ENCODE peak calls at places on chromosomes 6 and 20, in nine cellular contexts. One of them, this sample, is unnamed.

GRCh38 chr20:64077094-64077493 is 2.2 kb downstream of the RGS19 start:
- DNase-seq in activated CD8-positive, alpha-beta memory T cell treated with anti-CD3 and anti-CD28 coated beads, Interleukin-2, amount 50 U/mL, for 4 hours: no peak
- DNase-seq in SW 1271: no peak
- DNase-seq in hepatocyte: no peak
- DNase-seq in C1 segment of cervical spinal cord: peak
- DNase-seq in ascending aorta: no peak
- DNase-seq in activated gamma-delta T cell treated with Interleukin-2 at 50 U/mL for 16 hours: peak
- DNase-seq in activated naive CD8-positive, alpha-beta T cell treated with anti-CD3 and anti-CD28 coated beads, Interleukin-2, amount 10 ng/mL, durations not matched to agents 7 days and 5 days: peak
- DNase-seq in G401: no peak
- DNase-seq in this sample: no peak

GRCh38 chr6:7446644-7447325 is 57.2 kb downstream of the RIOK1 start:
- DNase-seq in activated CD8-positive, alpha-beta memory T cell treated with anti-CD3 and anti-CD28 coated beads, Interleukin-2, amount 50 U/mL, for 4 hours: no peak
- DNase-seq in SW 1271: no peak
- DNase-seq in hepatocyte: no peak
- DNase-seq in C1 segment of cervical spinal cord: no peak
- DNase-seq in ascending aorta: no peak
- DNase-seq in activated gamma-delta T cell treated with Interleukin-2 at 50 U/mL for 16 hours: no peak
- DNase-seq in activated naive CD8-positive, alpha-beta T cell treated with anti-CD3 and anti-CD28 coated beads, Interleukin-2, amount 10 ng/mL, durations not matched to agents 7 days and 5 days: no peak
- DNase-seq in G401: no peak
- DNase-seq in this sample: no peak

GRCh38 chr6:20408851-20409250 is 7.2 kb downstream of the E2F3 start:
- DNase-seq in activated CD8-positive, alpha-beta memory T cell treated with anti-CD3 and anti-CD28 coated beads, Interleukin-2, amount 50 U/mL, for 4 hours: no peak
- DNase-seq in SW 1271: no peak
- DNase-seq in hepatocyte: no peak
- DNase-seq in C1 segment of cervical spinal cord: no peak
- DNase-seq in ascending aorta: no peak
- DNase-seq in activated gamma-delta T cell treated with Interleukin-2 at 50 U/mL for 16 hours: no peak
- DNase-seq in activated naive CD8-positive, alpha-beta T cell treated with anti-CD3 and anti-CD28 coated beads, Interleukin-2, amount 10 ng/mL, durations not matched to agents 7 days and 5 days: no peak
- DNase-seq in G401: no peak
- DNase-seq in this sample: no peak

GRCh38 chr6:47587503-47587902 is 109.9 kb downstream of the CD2AP start:
- DNase-seq in activated CD8-positive, alpha-beta memory T cell treated with anti-CD3 and anti-CD28 coated beads, Interleukin-2, amount 50 U/mL, for 4 hours: no peak
- DNase-seq in SW 1271: no peak
- DNase-seq in hepatocyte: no peak
- DNase-seq in C1 segment of cervical spinal cord: no peak
- DNase-seq in ascending aorta: no peak
- DNase-seq in activated gamma-delta T cell treated with Interleukin-2 at 50 U/mL for 16 hours: no peak
- DNase-seq in activated naive CD8-positive, alpha-beta T cell treated with anti-CD3 and anti-CD28 coated beads, Interleukin-2, amount 10 ng/mL, durations not matched to agents 7 days and 5 days: no peak
- DNase-seq in G401: no peak
- DNase-seq in this sample: no peak

GRCh38 chr20:35823147-35823546 is 51.3 kb downstream of the PHF20 start:
- DNase-seq in activated CD8-positive, alpha-beta memory T cell treated with anti-CD3 and anti-CD28 coated beads, Interleukin-2, amount 50 U/mL, for 4 hours: no peak
- DNase-seq in SW 1271: no peak
- DNase-seq in hepatocyte: no peak
- DNase-seq in C1 segment of cervical spinal cord: no peak
- DNase-seq in ascending aorta: no peak
- DNase-seq in activated gamma-delta T cell treated with Interleukin-2 at 50 U/mL for 16 hours: no peak
- DNase-seq in activated naive CD8-positive, alpha-beta T cell treated with anti-CD3 and anti-CD28 coated beads, Interleukin-2, amount 10 ng/mL, durations not matched to agents 7 days and 5 days: no peak
- DNase-seq in G401: no peak
- DNase-seq in this sample: no peak

GRCh38 chr6:119979862-119980261 is 630.3 kb upstream of the MAN1A1 start:
- DNase-seq in activated CD8-positive, alpha-beta memory T cell treated with anti-CD3 and anti-CD28 coated beads, Interleukin-2, amount 50 U/mL, for 4 hours: no peak
- DNase-seq in SW 1271: no peak
- DNase-seq in hepatocyte: no peak
- DNase-seq in C1 segment of cervical spinal cord: no peak
- DNase-seq in ascending aorta: no peak
- DNase-seq in activated gamma-delta T cell treated with Interleukin-2 at 50 U/mL for 16 hours: no peak
- DNase-seq in activated naive CD8-positive, alpha-beta T cell treated with anti-CD3 and anti-CD28 coated beads, Interleukin-2, amount 10 ng/mL, durations not matched to agents 7 days and 5 days: no peak
- DNase-seq in G401: no peak
- DNase-seq in this sample: no peak

GRCh38 chr6:121748850-121749249 is 313.4 kb downstream of the GJA1 start:
- DNase-seq in activated CD8-positive, alpha-beta memory T cell treated with anti-CD3 and anti-CD28 coated beads, Interleukin-2, amount 50 U/mL, for 4 hours: no peak
- DNase-seq in SW 1271: no peak
- DNase-seq in hepatocyte: no peak
- DNase-seq in C1 segment of cervical spinal cord: no peak
- DNase-seq in ascending aorta: no peak
- DNase-seq in activated gamma-delta T cell treated with Interleukin-2 at 50 U/mL for 16 hours: no peak
- DNase-seq in activated naive CD8-positive, alpha-beta T cell treated with anti-CD3 and anti-CD28 coated beads, Interleukin-2, amount 10 ng/mL, durations not matched to agents 7 days and 5 days: no peak
- DNase-seq in G401: no peak
- DNase-seq in this sample: no peak

GRCh38 chr6:150169609-150170008 is 26.8 kb downstream of the PPP1R14C start:
- DNase-seq in activated CD8-positive, alpha-beta memory T cell treated with anti-CD3 and anti-CD28 coated beads, Interleukin-2, amount 50 U/mL, for 4 hours: no peak
- DNase-seq in SW 1271: no peak
- DNase-seq in hepatocyte: no peak
- DNase-seq in C1 segment of cervical spinal cord: no peak
- DNase-seq in ascending aorta: no peak
- DNase-seq in activated gamma-delta T cell treated with Interleukin-2 at 50 U/mL for 16 hours: no peak
- DNase-seq in activated naive CD8-positive, alpha-beta T cell treated with anti-CD3 and anti-CD28 coated beads, Interleukin-2, amount 10 ng/mL, durations not matched to agents 7 days and 5 days: no peak
- DNase-seq in G401: no peak
- DNase-seq in this sample: no peak

GRCh38 chr6:16698988-16699868 is 62.0 kb downstream of the ATXN1 start:
- DNase-seq in activated CD8-positive, alpha-beta memory T cell treated with anti-CD3 and anti-CD28 coated beads, Interleukin-2, amount 50 U/mL, for 4 hours: no peak
- DNase-seq in SW 1271: no peak
- DNase-seq in hepatocyte: peak
- DNase-seq in C1 segment of cervical spinal cord: no peak
- DNase-seq in ascending aorta: no peak
- DNase-seq in activated gamma-delta T cell treated with Interleukin-2 at 50 U/mL for 16 hours: peak
- DNase-seq in activated naive CD8-positive, alpha-beta T cell treated with anti-CD3 and anti-CD28 coated beads, Interleukin-2, amount 10 ng/mL, durations not matched to agents 7 days and 5 days: no peak
- DNase-seq in G401: peak
- DNase-seq in this sample: no peak

GRCh38 chr6:168124161-168124560 is 45.1 kb upstream of the FRMD1 start:
- DNase-seq in activated CD8-positive, alpha-beta memory T cell treated with anti-CD3 and anti-CD28 coated beads, Interleukin-2, amount 50 U/mL, for 4 hours: no peak
- DNase-seq in SW 1271: no peak
- DNase-seq in hepatocyte: no peak
- DNase-seq in C1 segment of cervical spinal cord: no peak
- DNase-seq in ascending aorta: no peak
- DNase-seq in activated gamma-delta T cell treated with Interleukin-2 at 50 U/mL for 16 hours: no peak
- DNase-seq in activated naive CD8-positive, alpha-beta T cell treated with anti-CD3 and anti-CD28 coated beads, Interleukin-2, amount 10 ng/mL, durations not matched to agents 7 days and 5 days: no peak
- DNase-seq in G401: no peak
- DNase-seq in this sample: no peak

GRCh38 chr6:39610229-39610628 is 115.0 kb downstream of the KIF6 start:
- DNase-seq in activated CD8-positive, alpha-beta memory T cell treated with anti-CD3 and anti-CD28 coated beads, Interleukin-2, amount 50 U/mL, for 4 hours: no peak
- DNase-seq in SW 1271: no peak
- DNase-seq in hepatocyte: peak
- DNase-seq in C1 segment of cervical spinal cord: no peak
- DNase-seq in ascending aorta: no peak
- DNase-seq in activated gamma-delta T cell treated with Interleukin-2 at 50 U/mL for 16 hours: no peak
- DNase-seq in activated naive CD8-positive, alpha-beta T cell treated with anti-CD3 and anti-CD28 coated beads, Interleukin-2, amount 10 ng/mL, durations not matched to agents 7 days and 5 days: no peak
- DNase-seq in G401: no peak
- DNase-seq in this sample: no peak

GRCh38 chr20:44750081-44750805 is 4.6 kb downstream of the KCNK15 start:
- DNase-seq in activated CD8-positive, alpha-beta memory T cell treated with anti-CD3 and anti-CD28 coated beads, Interleukin-2, amount 50 U/mL, for 4 hours: no peak
- DNase-seq in SW 1271: no peak
- DNase-seq in hepatocyte: no peak
- DNase-seq in C1 segment of cervical spinal cord: no peak
- DNase-seq in ascending aorta: no peak
- DNase-seq in activated gamma-delta T cell treated with Interleukin-2 at 50 U/mL for 16 hours: no peak
- DNase-seq in activated naive CD8-positive, alpha-beta T cell treated with anti-CD3 and anti-CD28 coated beads, Interleukin-2, amount 10 ng/mL, durations not matched to agents 7 days and 5 days: no peak
- DNase-seq in G401: no peak
- DNase-seq in this sample: no peak

GRCh38 chr6:135938588-135939215 is 87.2 kb downstream of the PDE7B start:
- DNase-seq in activated CD8-positive, alpha-beta memory T cell treated with anti-CD3 and anti-CD28 coated beads, Interleukin-2, amount 50 U/mL, for 4 hours: no peak
- DNase-seq in SW 1271: no peak
- DNase-seq in hepatocyte: peak
- DNase-seq in C1 segment of cervical spinal cord: no peak
- DNase-seq in ascending aorta: no peak
- DNase-seq in activated gamma-delta T cell treated with Interleukin-2 at 50 U/mL for 16 hours: no peak
- DNase-seq in activated naive CD8-positive, alpha-beta T cell treated with anti-CD3 and anti-CD28 coated beads, Interleukin-2, amount 10 ng/mL, durations not matched to agents 7 days and 5 days: no peak
- DNase-seq in G401: no peak
- DNase-seq in this sample: peak

GRCh38 chr6:3789018-3789895 is 37.7 kb upstream of the PXDC1 start:
- DNase-seq in activated CD8-positive, alpha-beta memory T cell treated with anti-CD3 and anti-CD28 coated beads, Interleukin-2, amount 50 U/mL, for 4 hours: no peak
- DNase-seq in SW 1271: no peak
- DNase-seq in hepatocyte: peak
- DNase-seq in C1 segment of cervical spinal cord: no peak
- DNase-seq in ascending aorta: no peak
- DNase-seq in activated gamma-delta T cell treated with Interleukin-2 at 50 U/mL for 16 hours: no peak
- DNase-seq in activated naive CD8-positive, alpha-beta T cell treated with anti-CD3 and anti-CD28 coated beads, Interleukin-2, amount 10 ng/mL, durations not matched to agents 7 days and 5 days: no peak
- DNase-seq in G401: no peak
- DNase-seq in this sample: peak

GRCh38 chr20:2449386-2449785 is 21.2 kb downstream of the SNRPB start:
- DNase-seq in activated CD8-positive, alpha-beta memory T cell treated with anti-CD3 and anti-CD28 coated beads, Interleukin-2, amount 50 U/mL, for 4 hours: no peak
- DNase-seq in SW 1271: no peak
- DNase-seq in hepatocyte: no peak
- DNase-seq in C1 segment of cervical spinal cord: no peak
- DNase-seq in ascending aorta: no peak
- DNase-seq in activated gamma-delta T cell treated with Interleukin-2 at 50 U/mL for 16 hours: no peak
- DNase-seq in activated naive CD8-positive, alpha-beta T cell treated with anti-CD3 and anti-CD28 coated beads, Interleukin-2, amount 10 ng/mL, durations not matched to agents 7 days and 5 days: no peak
- DNase-seq in G401: no peak
- DNase-seq in this sample: no peak

GRCh38 chr6:40620546-40620945 is 33.4 kb upstream of the LRFN2 start:
- DNase-seq in activated CD8-positive, alpha-beta memory T cell treated with anti-CD3 and anti-CD28 coated beads, Interleukin-2, amount 50 U/mL, for 4 hours: no peak
- DNase-seq in SW 1271: no peak
- DNase-seq in hepatocyte: no peak
- DNase-seq in C1 segment of cervical spinal cord: no peak
- DNase-seq in ascending aorta: peak
- DNase-seq in activated gamma-delta T cell treated with Interleukin-2 at 50 U/mL for 16 hours: no peak
- DNase-seq in activated naive CD8-positive, alpha-beta T cell treated with anti-CD3 and anti-CD28 coated beads, Interleukin-2, amount 10 ng/mL, durations not matched to agents 7 days and 5 days: no peak
- DNase-seq in G401: no peak
- DNase-seq in this sample: no peak

This sample was measured in small intestine.